ENCODE peak calls at places on chromosomes 7 and 10, in four cellular contexts. One of them, this sample, is unnamed.

GRCh38 chr10:132158810-132159209 is 27.9 kb upstream of the DPYSL4 start:
- DNase-seq in epithelial cell of proximal tubule: no peak
- DNase-seq in fibroblast of mammary gland: no peak
- DNase-seq in lower lobe of right lung: no peak
- DNase-seq in this sample: no peak

GRCh38 chr10:133358162-133358919 is 522 bp upstream of the FUOM start:
- DNase-seq in epithelial cell of proximal tubule: no peak
- DNase-seq in lower lobe of right lung: peak; percentile 70
- DNase-seq in fibroblast of mammary gland: no peak
- DNase-seq in this sample: peak; percentile 40

GRCh38 chr10:103545771-103546281 is 52.3 kb downstream of the NEURL1 start:
- DNase-seq in fibroblast of mammary gland: no peak
- DNase-seq in lower lobe of right lung: no peak
- DNase-seq in epithelial cell of proximal tubule: no peak
- DNase-seq in this sample: no peak

GRCh38 chr10:68208424-68209042 is 23.4 kb downstream of the ATOH7 start:
- DNase-seq in epithelial cell of proximal tubule: peak; percentile 38
- DNase-seq in lower lobe of right lung: no peak
- DNase-seq in fibroblast of mammary gland: peak; percentile 80
- DNase-seq in this sample: peak; percentile 43

GRCh38 chr7:41268874-41269273 is 434.0 kb downstream of the INHBA start:
- DNase-seq in epithelial cell of proximal tubule: no peak
- DNase-seq in lower lobe of right lung: no peak
- DNase-seq in fibroblast of mammary gland: peak; percentile 14
- DNase-seq in this sample: no peak

GRCh38 chr7:24831240-24831639 is 74.0 kb upstream of the GSDME start:
- DNase-seq in fibroblast of mammary gland: peak; percentile 81
- DNase-seq in lower lobe of right lung: no peak
- DNase-seq in epithelial cell of proximal tubule: no peak
- DNase-seq in this sample: no peak

GRCh38 chr7:131071786-131072504 is 255.7 kb upstream of the MKLN1 start:
- DNase-seq in fibroblast of mammary gland: peak; percentile 94
- DNase-seq in lower lobe of right lung: no peak
- DNase-seq in epithelial cell of proximal tubule: no peak
- DNase-seq in this sample: peak; percentile 57

GRCh38 chr7:44288381-44288685 is 37.1 kb downstream of the CAMK2B start:
- DNase-seq in lower lobe of right lung: no peak
- DNase-seq in fibroblast of mammary gland: no peak
- DNase-seq in epithelial cell of proximal tubule: no peak
- DNase-seq in this sample: no peak

GRCh38 chr10:3668276-3668960 is 116.6 kb downstream of the KLF6 start:
- DNase-seq in lower lobe of right lung: peak; percentile 76
- DNase-seq in epithelial cell of proximal tubule: no peak
- DNase-seq in fibroblast of mammary gland: peak; percentile 62
- DNase-seq in this sample: peak; percentile 33

GRCh38 chr7:100875356-100875751 is 451 bp downstream of the SRRT start:
- DNase-seq in fibroblast of mammary gland: no peak
- DNase-seq in lower lobe of right lung: no peak
- DNase-seq in epithelial cell of proximal tubule: no peak
- DNase-seq in this sample: no peak

GRCh38 chr10:132607961-132608495 is 70.4 kb downstream of the INPP5A start:
- DNase-seq in lower lobe of right lung: no peak
- DNase-seq in epithelial cell of proximal tubule: no peak
- DNase-seq in fibroblast of mammary gland: no peak
- DNase-seq in this sample: peak; percentile 42

GRCh38 chr7:151847681-151848081 is 29.2 kb downstream of the PRKAG2 start:
- DNase-seq in lower lobe of right lung: peak; percentile 32
- DNase-seq in fibroblast of mammary gland: no peak
- DNase-seq in epithelial cell of proximal tubule: no peak
- DNase-seq in this sample: no peak

GRCh38 chr10:28954211-28954610 is 276.9 kb downstream of the BAMBI start:
- DNase-seq in epithelial cell of proximal tubule: no peak
- DNase-seq in fibroblast of mammary gland: no peak
- DNase-seq in lower lobe of right lung: no peak
- DNase-seq in this sample: no peak

GRCh38 chr7:91683823-91684222 is 196.7 kb downstream of the MTERF1 start:
- DNase-seq in epithelial cell of proximal tubule: no peak
- DNase-seq in lower lobe of right lung: no peak
- DNase-seq in fibroblast of mammary gland: peak; percentile 47
- DNase-seq in this sample: no peak

GRCh38 chr7:17239683-17240521 is 58.5 kb upstream of the AHR start:
- DNase-seq in fibroblast of mammary gland: peak; percentile 47
- DNase-seq in lower lobe of right lung: no peak
- DNase-seq in epithelial cell of proximal tubule: no peak
- DNase-seq in this sample: no peak

GRCh38 chr10:113475381-113475807 is 77.5 kb upstream of the HABP2 start:
- DNase-seq in lower lobe of right lung: no peak
- DNase-seq in fibroblast of mammary gland: peak; percentile 42
- DNase-seq in epithelial cell of proximal tubule: peak; percentile 3
- DNase-seq in this sample: no peak

GRCh38 chr10:23717913-23718312 is 279.0 kb downstream of the OTUD1 start:
- DNase-seq in fibroblast of mammary gland: no peak
- DNase-seq in lower lobe of right lung: no peak
- DNase-seq in epithelial cell of proximal tubule: no peak
- DNase-seq in this sample: no peak

GRCh38 chr7:44473295-44473694 is 17.2 kb downstream of the NUDCD3 start:
- DNase-seq in fibroblast of mammary gland: peak; percentile 32
- DNase-seq in lower lobe of right lung: no peak
- DNase-seq in epithelial cell of proximal tubule: peak; percentile 59
- DNase-seq in this sample: no peak

GRCh38 chr10:1966698-1967097 is 229.4 kb upstream of the ADARB2 start:
- DNase-seq in lower lobe of right lung: no peak
- DNase-seq in epithelial cell of proximal tubule: no peak
- DNase-seq in fibroblast of mammary gland: no peak
- DNase-seq in this sample: no peak

GRCh38 chr10:1963341-1963740 is 226.0 kb upstream of the ADARB2 start:
- DNase-seq in epithelial cell of proximal tubule: no peak
- DNase-seq in fibroblast of mammary gland: no peak
- DNase-seq in lower lobe of right lung: no peak
- DNase-seq in this sample: no peak

GRCh38 chr10:1972406-1972805 is 235.1 kb upstream of the ADARB2 start:
- DNase-seq in fibroblast of mammary gland: no peak
- DNase-seq in lower lobe of right lung: no peak
- DNase-seq in epithelial cell of proximal tubule: no peak
- DNase-seq in this sample: no peak

GRCh38 chr10:1964476-1964875 is 227.2 kb upstream of the ADARB2 start:
- DNase-seq in fibroblast of mammary gland: no peak
- DNase-seq in lower lobe of right lung: no peak
- DNase-seq in epithelial cell of proximal tubule: no peak
- DNase-seq in this sample: no peak

GRCh38 chr10:1968257-1969025 is 231.1 kb upstream of the ADARB2 start:
- DNase-seq in fibroblast of mammary gland: no peak
- DNase-seq in epithelial cell of proximal tubule: no peak
- DNase-seq in lower lobe of right lung: no peak
- DNase-seq in this sample: no peak
- H3K4me3 ChIP-seq in fibroblast of mammary gland: no peak overlapping the region
- H3K4me3 ChIP-seq in epithelial cell of proximal tubule: no peak overlapping the region
- H3K4me3 ChIP-seq in lower lobe of right lung: no peak overlapping the region
- H3K4me3 ChIP-seq in this sample: no peak overlapping the region

DNA sequence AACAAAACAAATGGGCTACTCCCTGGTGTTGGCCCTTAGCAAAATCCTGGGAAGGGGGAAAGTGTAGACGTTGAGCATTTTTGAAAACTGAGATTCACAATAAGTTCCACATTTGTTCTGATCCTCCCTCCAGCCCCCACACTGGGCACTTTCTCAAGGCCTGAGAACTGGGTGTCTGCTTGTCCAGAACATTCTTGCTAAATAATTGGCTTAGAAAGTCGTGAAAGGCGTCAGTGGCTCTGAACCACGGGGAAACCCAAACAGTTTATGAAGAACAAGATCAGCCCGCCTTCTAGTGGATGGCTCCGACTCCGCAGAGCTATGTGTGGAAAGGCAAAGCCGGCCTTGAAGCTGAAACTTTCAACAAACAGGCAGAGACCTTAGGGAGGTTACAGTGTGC is 370.1 kb downstream of the PRPF18 start:
- DNase-seq in lower lobe of right lung: no peak
- DNase-seq in epithelial cell of proximal tubule: no peak
- DNase-seq in fibroblast of mammary gland: peak; percentile 83
- DNase-seq in this sample: peak; percentile 80
- TF ChIP-seq CTCF in lower lobe of right lung: peak; percentile 41
- TF ChIP-seq CTCF in epithelial cell of proximal tubule: no peak
- TF ChIP-seq CTCF in fibroblast of mammary gland: peak; percentile 52
- TF ChIP-seq CTCF in this sample: peak; percentile 36

DNA sequence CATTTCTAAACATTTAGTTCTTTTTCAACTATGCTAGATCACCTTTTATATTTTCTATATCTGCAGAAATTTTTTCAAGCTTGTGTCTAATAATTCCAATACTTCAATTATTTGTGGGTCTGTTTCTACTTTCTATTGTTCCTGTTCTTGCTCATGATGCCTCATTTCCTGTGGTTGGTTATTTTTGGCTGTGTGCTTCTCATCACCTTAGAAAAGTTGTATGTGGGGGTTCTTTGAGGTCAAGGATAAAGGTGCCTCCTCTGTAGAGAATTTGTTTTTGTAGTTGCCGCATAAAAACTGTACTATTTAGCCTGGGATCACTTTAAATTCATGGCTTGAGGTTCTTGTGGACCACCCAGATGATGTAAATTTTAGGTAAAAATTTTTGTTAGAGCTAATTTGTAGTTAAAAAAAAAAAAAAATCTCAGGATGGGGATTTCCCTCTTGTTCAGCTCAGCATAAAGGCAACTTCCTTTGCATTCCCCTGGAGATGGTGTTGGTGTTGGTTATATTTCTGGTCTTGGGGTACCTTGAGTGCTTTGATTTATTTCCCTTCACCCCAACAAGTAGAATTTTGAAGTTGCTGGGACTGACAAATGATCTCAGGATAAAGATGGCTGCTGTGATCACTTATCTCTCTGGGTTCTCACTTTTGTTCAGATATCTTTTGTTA is 27.0 kb upstream of the JAZF1 start:
- DNase-seq in lower lobe of right lung: no peak
- DNase-seq in epithelial cell of proximal tubule: no peak
- DNase-seq in fibroblast of mammary gland: peak; percentile 24
- DNase-seq in this sample: no peak
- H3K4me3 ChIP-seq in lower lobe of right lung: no peak overlapping the region
- H3K4me3 ChIP-seq in epithelial cell of proximal tubule: no peak overlapping the region
- H3K4me3 ChIP-seq in fibroblast of mammary gland: no peak overlapping the region
- H3K4me3 ChIP-seq in this sample: no peak overlapping the region

DNA sequence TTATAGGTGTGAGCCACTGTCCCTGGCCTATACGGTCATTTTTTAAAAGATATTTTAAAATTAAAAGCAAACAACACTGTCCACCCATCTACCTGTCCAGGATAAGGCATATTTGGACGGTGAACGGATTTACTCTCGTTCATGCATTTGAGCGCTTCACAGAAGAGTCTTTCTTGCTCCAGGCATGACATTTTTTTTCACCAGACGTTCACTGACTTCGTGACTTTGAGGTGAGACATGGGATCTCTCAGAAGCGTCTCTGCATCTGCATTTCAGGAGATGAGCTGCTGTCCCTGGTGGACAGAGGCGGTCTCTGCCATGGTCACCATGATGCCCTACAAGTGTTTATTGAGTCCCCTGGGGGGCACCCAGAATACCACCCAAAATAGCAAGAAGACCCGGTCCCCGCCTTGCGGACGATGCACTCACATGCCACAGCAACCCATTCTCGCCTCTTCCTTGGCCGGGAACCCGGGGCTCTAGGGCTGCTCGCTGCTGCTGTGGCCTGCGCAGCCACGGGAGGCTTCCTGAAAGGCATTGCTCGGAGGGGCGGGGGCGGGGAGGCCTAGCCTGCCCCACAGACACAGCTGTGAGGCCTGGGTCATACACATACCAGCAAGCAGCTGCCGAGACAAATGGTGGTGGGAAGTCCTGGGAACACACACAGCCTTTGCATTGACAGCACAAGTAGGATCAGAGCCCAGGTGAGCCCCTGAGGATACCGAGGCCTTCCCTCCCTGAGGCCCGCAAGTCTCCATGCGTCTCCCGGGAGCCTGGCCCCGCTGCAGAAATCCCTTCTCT is 84.4 kb downstream of the RGS10 start:
- DNase-seq in lower lobe of right lung: no peak
- DNase-seq in epithelial cell of proximal tubule: no peak
- DNase-seq in fibroblast of mammary gland: no peak
- DNase-seq in this sample: no peak
- TF ChIP-seq CTCF in lower lobe of right lung: no peak
- TF ChIP-seq CTCF in epithelial cell of proximal tubule: no peak
- TF ChIP-seq CTCF in fibroblast of mammary gland: no peak
- TF ChIP-seq CTCF in this sample: no peak

GRCh38 chr10:128046156-128046933 is 79.9 kb downstream of the MKI67 start:
- DNase-seq in lower lobe of right lung: no peak
- DNase-seq in epithelial cell of proximal tubule: no peak
- DNase-seq in fibroblast of mammary gland: no peak
- DNase-seq in this sample: no peak
- H3K4me3 ChIP-seq in lower lobe of right lung: no peak overlapping the region
- H3K4me3 ChIP-seq in epithelial cell of proximal tubule: no peak overlapping the region
- H3K4me3 ChIP-seq in fibroblast of mammary gland: no peak overlapping the region
- H3K4me3 ChIP-seq in this sample: no peak overlapping the region

GRCh38 chr10:279655-280054 is 144.4 kb downstream of the ZMYND11 start:
- DNase-seq in lower lobe of right lung: no peak
- DNase-seq in epithelial cell of proximal tubule: no peak
- DNase-seq in fibroblast of mammary gland: no peak
- DNase-seq in this sample: no peak
- TF ChIP-seq CTCF in lower lobe of right lung: no peak
- TF ChIP-seq CTCF in epithelial cell of proximal tubule: peak; percentile 10
- TF ChIP-seq CTCF in fibroblast of mammary gland: no peak
- TF ChIP-seq CTCF in this sample: no peak

DNA sequence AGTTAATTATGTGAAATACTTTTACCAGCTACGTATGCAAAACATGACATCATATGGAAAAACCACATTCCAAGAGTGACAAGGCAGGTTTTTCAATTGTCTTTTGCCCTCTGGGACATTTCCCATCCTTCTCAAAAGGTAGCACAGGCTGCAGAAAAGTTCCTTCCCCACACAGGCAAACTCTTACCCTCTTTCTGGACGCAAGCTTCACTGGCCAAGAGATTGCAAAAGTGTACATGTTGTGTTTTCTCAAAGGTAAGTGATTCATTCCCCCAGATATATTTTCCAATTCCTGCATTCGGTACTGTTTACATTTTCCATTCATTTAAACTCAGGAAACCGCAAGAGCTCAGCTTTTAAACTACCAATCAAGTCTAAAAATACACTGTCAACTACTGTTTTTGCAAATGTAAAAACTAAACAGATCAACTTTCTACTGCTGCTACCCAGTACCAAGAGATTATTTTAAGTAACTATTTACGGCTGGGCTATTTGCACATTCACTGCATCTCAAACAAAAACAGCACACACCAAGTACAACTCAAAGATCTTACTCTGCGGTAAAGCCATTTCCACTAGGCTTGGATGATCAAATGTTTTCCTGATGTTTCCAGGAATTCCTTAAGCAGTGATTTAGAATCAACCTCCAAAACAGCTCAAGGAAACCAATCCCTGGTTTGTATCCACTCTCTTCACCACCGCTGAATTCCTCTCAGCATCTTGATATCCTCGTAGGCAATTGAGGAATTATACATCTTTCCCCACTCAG is 233.6 kb upstream of the CCDC6 start:
- DNase-seq in fibroblast of mammary gland: peak; percentile 64
- DNase-seq in lower lobe of right lung: no peak
- DNase-seq in epithelial cell of proximal tubule: no peak
- DNase-seq in this sample: no peak
- H3K4me3 ChIP-seq in fibroblast of mammary gland: no peak overlapping the region
- H3K4me3 ChIP-seq in lower lobe of right lung: no peak overlapping the region
- H3K4me3 ChIP-seq in epithelial cell of proximal tubule: peak overlapping the region; percentile 60
- H3K4me3 ChIP-seq in this sample: peak overlapping the region; percentile 35

GRCh38 chr7:64192775-64193174 is 14.2 kb upstream of the ZNF735 start:
- DNase-seq in epithelial cell of proximal tubule: no peak
- DNase-seq in lower lobe of right lung: no peak
- DNase-seq in fibroblast of mammary gland: no peak
- DNase-seq in this sample: no peak
- TF ChIP-seq CTCF in epithelial cell of proximal tubule: no peak
- TF ChIP-seq CTCF in lower lobe of right lung: no peak
- TF ChIP-seq CTCF in fibroblast of mammary gland: no peak
- TF ChIP-seq CTCF in this sample: no peak

This sample was measured in ovary.